ENCODE peak calls at places on chromosomes 5 and 9, in four cellular contexts. One of them, this sample, is unnamed.

GRCh38 chr9:122051401-122052346 is 41.4 kb downstream of the TTLL11 start:
- DNase-seq in Caki2: no peak
- DNase-seq in brain microvascular endothelial cell: peak; percentile 38
- DNase-seq in H7: no peak
- DNase-seq in this sample: no peak

GRCh38 chr5:157343842-157344790 is 78.2 kb downstream of the CYFIP2 start:
- DNase-seq in H7: no peak
- DNase-seq in brain microvascular endothelial cell: no peak
- DNase-seq in Caki2: peak; percentile 74
- DNase-seq in this sample: no peak

GRCh38 chr5:5523066-5523505 is 100.6 kb downstream of the ICE1 start:
- DNase-seq in Caki2: no peak
- DNase-seq in H7: no peak
- DNase-seq in brain microvascular endothelial cell: no peak
- DNase-seq in this sample: peak; percentile 35

GRCh38 chr5:150497274-150497988 is 10.5 kb upstream of the NDST1 start:
- DNase-seq in Caki2: peak; percentile 84
- DNase-seq in brain microvascular endothelial cell: peak; percentile 96
- DNase-seq in H7: no peak
- DNase-seq in this sample: peak; percentile 84

GRCh38 chr5:33968133-33969005 is 16.1 kb downstream of the SLC45A2 start:
- DNase-seq in H7: no peak
- DNase-seq in Caki2: no peak
- DNase-seq in brain microvascular endothelial cell: no peak
- DNase-seq in this sample: no peak

GRCh38 chr5:164256351-164256750 is 750.9 kb downstream of the MAT2B start:
- DNase-seq in Caki2: no peak
- DNase-seq in brain microvascular endothelial cell: no peak
- DNase-seq in H7: no peak
- DNase-seq in this sample: no peak

GRCh38 chr5:4245076-4245475 is 649.4 kb downstream of the IRX1 start:
- DNase-seq in H7: no peak
- DNase-seq in Caki2: no peak
- DNase-seq in brain microvascular endothelial cell: no peak
- DNase-seq in this sample: no peak

GRCh38 chr9:113233146-113233545 is 11.8 kb downstream of the SLC31A1 start:
- DNase-seq in brain microvascular endothelial cell: no peak
- DNase-seq in H7: no peak
- DNase-seq in Caki2: no peak
- DNase-seq in this sample: no peak

GRCh38 chr5:62922191-62922590 is 343.6 kb downstream of the LRRC70 start:
- DNase-seq in Caki2: no peak
- DNase-seq in H7: no peak
- DNase-seq in brain microvascular endothelial cell: no peak
- DNase-seq in this sample: no peak

GRCh38 chr9:27037499-27037898 is 32.0 kb upstream of the LRRC19 start:
- DNase-seq in H7: no peak
- DNase-seq in brain microvascular endothelial cell: no peak
- DNase-seq in Caki2: no peak
- DNase-seq in this sample: no peak

GRCh38 chr5:55220433-55221185 is 6.5 kb downstream of the MCIDAS start:
- DNase-seq in H7: peak; percentile 89
- DNase-seq in Caki2: no peak
- DNase-seq in brain microvascular endothelial cell: no peak
- DNase-seq in this sample: peak; percentile 59

GRCh38 chr9:70491798-70492736 is 77.6 kb upstream of the KLF9 start:
- DNase-seq in H7: no peak
- DNase-seq in brain microvascular endothelial cell: no peak
- DNase-seq in Caki2: no peak
- DNase-seq in this sample: no peak

GRCh38 chr9:96611302-96611701 is 8.3 kb downstream of the CDC14B start:
- DNase-seq in H7: no peak
- DNase-seq in brain microvascular endothelial cell: no peak
- DNase-seq in Caki2: no peak
- DNase-seq in this sample: no peak

GRCh38 chr9:31347082-31347617 is 1037.3 kb upstream of the ACO1 start:
- DNase-seq in brain microvascular endothelial cell: peak; percentile 6
- DNase-seq in Caki2: no peak
- DNase-seq in H7: no peak
- DNase-seq in this sample: no peak

GRCh38 chr5:173229966-173230740 is 4.9 kb downstream of the NKX2-5 start:
- DNase-seq in brain microvascular endothelial cell: no peak
- DNase-seq in Caki2: no peak
- DNase-seq in H7: peak; percentile 69
- DNase-seq in this sample: no peak

GRCh38 chr9:92774274-92774673 is 9.6 kb upstream of the BICD2 start:
- DNase-seq in H7: no peak
- DNase-seq in brain microvascular endothelial cell: peak; percentile 62
- DNase-seq in Caki2: no peak
- DNase-seq in this sample: no peak

GRCh38 chr9:27227192-27227591 is 69.8 kb downstream of the EQTN start:
- DNase-seq in H7: no peak
- DNase-seq in brain microvascular endothelial cell: peak; percentile 7
- DNase-seq in Caki2: no peak
- DNase-seq in this sample: peak; percentile 77

GRCh38 chr5:172187118-172188032 is 649 bp downstream of the STK10 start:
- DNase-seq in H7: peak; percentile 75
- DNase-seq in brain microvascular endothelial cell: peak; percentile 68
- DNase-seq in Caki2: peak; percentile 75
- DNase-seq in this sample: peak; percentile 91

GRCh38 chr9:127066775-127067111 is 55.7 kb downstream of the ANGPTL2 start:
- DNase-seq in H7: no peak
- DNase-seq in brain microvascular endothelial cell: peak; percentile 42
- DNase-seq in Caki2: no peak
- DNase-seq in this sample: no peak

GRCh38 chr9:137310190-137311052 is 8.3 kb upstream of the NRARP start:
- DNase-seq in H7: peak; percentile 82
- DNase-seq in Caki2: no peak
- DNase-seq in brain microvascular endothelial cell: no peak
- DNase-seq in this sample: peak; percentile 58

GRCh38 chr9:104177003-104177611 is 83.0 kb downstream of the SMC2 start:
- DNase-seq in H7: no peak
- DNase-seq in brain microvascular endothelial cell: no peak
- DNase-seq in Caki2: peak; percentile 1
- DNase-seq in this sample: no peak

GRCh38 chr9:93576296-93577044 is at the start of gene PHF2:
- DNase-seq in Caki2: no peak
- DNase-seq in H7: peak; percentile 87
- DNase-seq in brain microvascular endothelial cell: no peak
- DNase-seq in this sample: peak; percentile 43

GRCh38 chr9:114098021-114098659 is 952 bp downstream of the KIF12 start:
- DNase-seq in Caki2: peak; percentile 57
- DNase-seq in brain microvascular endothelial cell: no peak
- DNase-seq in H7: peak; percentile 97
- DNase-seq in this sample: peak; percentile 59